ENCODE peak calls at places on chromosome 2, in four cellular contexts. R is HCT116, G is MM.1S, Z is fibroblast of lung. H is an unnamed sample.

GRCh38 chr2:181430406-181431199 is 26.6 kb upstream of the ITGA4 start:
- DNase-seq in R (no peak), G (peak; percentile 59), Z (peak; percentile 11), H (peak; percentile 3)

GRCh38 chr2:9768388-9768787 is 74.9 kb upstream of the TAF1B start:
- DNase-seq in R (no peak), G (no peak), Z (no peak), H (no peak)

GRCh38 chr2:13050764-13051163 is 334.0 kb downstream of the TRIB2 start:
- DNase-seq in R (no peak), G (no peak), Z (peak; percentile 1), H (no peak)

GRCh38 chr2:222950886-222951285 is 90.0 kb downstream of the ACSL3 start:
- DNase-seq in R (no peak), G (no peak), Z (peak; percentile 94), H (peak; percentile 68)

GRCh38 chr2:235468978-235469694 is 24.7 kb upstream of the AGAP1 start:
- DNase-seq in R (peak; percentile 67), G (no peak), Z (peak; percentile 86), H (peak; percentile 85)

GRCh38 chr2:53181759-53182158 is 585.8 kb upstream of the CHAC2 start:
- DNase-seq in R (no peak), G (no peak), Z (no peak), H (no peak)

GRCh38 chr2:53630001-53630606 is 137.5 kb upstream of the CHAC2 start:
- DNase-seq in R (no peak), G (no peak), Z (peak; percentile 12), H (no peak)

GRCh38 chr2:120602251-120602650 is 133.4 kb upstream of the GLI2 start:
- DNase-seq in R (no peak), G (no peak), Z (no peak), H (no peak)

GRCh38 chr2:68458962-68459361 is 8.1 kb downstream of the FBXO48 start:
- DNase-seq in R (no peak), G (no peak), Z (peak; percentile 80), H (peak; percentile 18)

GRCh38 chr2:53970095-53970897 is 497 bp downstream of the PSME4 start:
- DNase-seq in R (no peak), G (peak; percentile 24), Z (peak; percentile 48), H (peak; percentile 57)

GRCh38 chr2:63780483-63781155 is 61.1 kb upstream of the UGP2 start:
- DNase-seq in R (no peak), G (no peak), Z (peak; percentile 22), H (no peak)

GRCh38 chr2:150989969-150990368 is 271.7 kb downstream of the RBM43 start:
- DNase-seq in R (no peak), G (no peak), Z (no peak), H (no peak)

GRCh38 chr2:230552181-230552580 is 136.2 kb downstream of the SP100 start:
- DNase-seq in R (no peak), G (no peak), Z (no peak), H (no peak)

GRCh38 chr2:12007282-12007681 is 260.9 kb downstream of the LPIN1 start:
- DNase-seq in R (no peak), G (no peak), Z (no peak), H (no peak)

GRCh38 chr2:12005886-12006681 is 259.7 kb downstream of the LPIN1 start:
- DNase-seq in R (no peak), G (peak; percentile 76), Z (peak; percentile 66), H (peak; percentile 70)

GRCh38 chr2:12004713-12005112 is 258.3 kb downstream of the LPIN1 start:
- DNase-seq in R (no peak), G (no peak), Z (no peak), H (no peak)

GRCh38 chr2:12008425-12009061 is 262.1 kb downstream of the LPIN1 start:
- DNase-seq in R (no peak), G (no peak), Z (peak; percentile 76), H (peak; percentile 21)

GRCh38 chr2:12006841-12007240 is 260.4 kb downstream of the LPIN1 start:
- DNase-seq in R (no peak), G (no peak), Z (peak; percentile 78), H (no peak)
- H3K27me3 ChIP-seq in R (no peaks in the 10 kb centered on the region), G (no peaks in the 10 kb centered on the region), Z (no peaks in the 10 kb centered on the region), H (no peaks in the 10 kb centered on the region)

DNA sequence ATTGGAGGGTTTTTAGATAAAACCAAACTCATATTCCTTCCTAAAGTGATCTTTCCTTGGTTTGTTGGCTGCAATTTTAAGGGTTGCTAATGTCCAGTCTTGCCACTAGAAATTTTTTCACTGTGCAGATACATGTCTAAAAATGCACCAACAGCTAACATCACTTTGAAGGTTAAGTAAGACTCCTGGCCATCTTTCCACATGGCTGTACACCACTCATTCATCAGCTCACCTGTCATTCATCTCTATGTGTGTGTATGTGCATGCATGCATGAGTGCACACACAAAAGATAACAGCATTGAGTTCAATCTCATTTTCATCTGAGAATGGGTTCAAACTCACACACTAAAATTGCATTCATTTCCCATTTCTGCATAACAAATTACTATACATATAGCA is 203.8 kb downstream of the PDE11A start:
- DNase-seq in R (no peak), G (no peak), Z (no peak), H (no peak)
- H3K9ac ChIP-seq in R (no peak overlapping the region), G (no peak overlapping the region), Z (no peak overlapping the region), H (no peak overlapping the region)

GRCh38 chr2:239245872-239246701 is 154.7 kb downstream of the HDAC4 start:
- DNase-seq in R (no peak), G (no peak), Z (no peak), H (peak; percentile 63)
- H4K20me1 ChIP-seq in R (no peaks in the 10 kb centered on the region), G (no peaks in the 10 kb centered on the region), Z (no peaks in the 10 kb centered on the region), H (no peaks in the 10 kb centered on the region)

GRCh38 chr2:118855451-118856279 is 8.2 kb upstream of the EN1 start:
- DNase-seq in R (peak; percentile 53), G (peak; percentile 84), Z (peak; percentile 69), H (peak; percentile 59)
- H3K27me3 ChIP-seq in R (no peaks in the 10 kb centered on the region), G (peaks cover 39% of the 10 kb centered on the region), Z (peaks cover 89% of the 10 kb centered on the region), H (peaks cover 83% of the 10 kb centered on the region)

GRCh38 chr2:174596994-174597346 is 634 bp downstream of the WIPF1 start:
- DNase-seq in R (no peak), G (peak; percentile 19), Z (no peak), H (no peak)
- H3K9ac ChIP-seq in R (no peak overlapping the region), G (peak overlapping the region; percentile 99), Z (no peak overlapping the region), H (no peak overlapping the region)

GRCh38 chr2:148654414-148654813 is 9.9 kb downstream of the EPC2 start:
- DNase-seq in R (no peak), G (no peak), Z (no peak), H (no peak)
- H4K20me1 ChIP-seq in R (peaks cover 19% of the 10 kb centered on the region), G (peaks cover 55% of the 10 kb centered on the region), Z (peaks cover 8% of the 10 kb centered on the region), H (peaks cover 12% of the 10 kb centered on the region)

GRCh38 chr2:118875298-118875697 is 27.9 kb upstream of the EN1 start:
- DNase-seq in R (no peak), G (no peak), Z (no peak), H (no peak)
- H3K27me3 ChIP-seq in R (peaks cover 42% of the 10 kb centered on the region), G (no peaks in the 10 kb centered on the region), Z (no peaks in the 10 kb centered on the region), H (peaks cover 6% of the 10 kb centered on the region)

GRCh38 chr2:168468354-168468753 is 12.3 kb downstream of the CERS6 start:
- DNase-seq in R (no peak), G (no peak), Z (no peak), H (no peak)
- H3K9ac ChIP-seq in R (no peak overlapping the region), G (no peak overlapping the region), Z (no peak overlapping the region), H (no peak overlapping the region)

DNA sequence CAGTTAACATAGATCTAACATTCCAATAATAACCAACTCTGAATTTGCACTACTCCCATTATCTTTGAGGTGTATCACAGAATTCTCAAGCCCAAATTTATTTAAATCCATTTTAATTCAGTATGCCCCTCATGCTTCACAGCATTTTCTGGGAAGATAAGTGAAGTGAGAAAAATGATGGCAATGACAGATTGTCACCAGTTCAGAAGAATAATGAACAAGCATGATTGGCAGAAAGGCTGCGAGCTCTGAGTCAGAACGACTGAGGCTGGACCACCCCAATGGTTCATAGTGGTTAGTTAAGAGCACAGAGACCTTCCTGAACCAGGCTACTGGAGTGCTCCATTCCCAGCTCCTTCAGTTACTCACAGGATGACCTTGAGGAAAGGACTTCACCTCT is 4.9 kb downstream of the SPRED2 start:
- DNase-seq in R (no peak), G (no peak), Z (no peak), H (no peak)
- H4K20me1 ChIP-seq in R (peaks cover 27% of the 10 kb centered on the region), G (peaks cover 2% of the 10 kb centered on the region), Z (peaks cover 2% of the 10 kb centered on the region), H (peaks cover 2% of the 10 kb centered on the region)